ENCODE peak calls at places on chromosomes 1 and 21, in four cellular contexts. One of them, this sample, is unnamed. For H3K4me1, the result is how much of the 10 kb centered on the place peaks cover.

GRCh38 chr21:36628096-36628495 is 70.8 kb upstream of the SIM2 start:
- DNase-seq in keratinocyte: no peak
- DNase-seq in right cardiac atrium: no peak
- DNase-seq in effector memory CD4-positive, alpha-beta T cell: no peak
- DNase-seq in this sample: no peak

GRCh38 chr1:214002060-214002459 is 14.3 kb downstream of the PROX1 start:
- DNase-seq in keratinocyte: no peak
- DNase-seq in right cardiac atrium: no peak
- DNase-seq in effector memory CD4-positive, alpha-beta T cell: no peak
- DNase-seq in this sample: no peak

GRCh38 chr1:206631085-206631509 is 4.2 kb upstream of the DYRK3 start:
- DNase-seq in keratinocyte: peak
- DNase-seq in right cardiac atrium: peak
- DNase-seq in effector memory CD4-positive, alpha-beta T cell: no peak
- DNase-seq in this sample: peak

GRCh38 chr1:239717097-239718051 is 331.0 kb downstream of the CHRM3 start:
- DNase-seq in keratinocyte: no peak
- DNase-seq in right cardiac atrium: no peak
- DNase-seq in effector memory CD4-positive, alpha-beta T cell: no peak
- DNase-seq in this sample: no peak

GRCh38 chr1:230901711-230902110 is 33.4 kb upstream of the C1orf198 start:
- DNase-seq in keratinocyte: no peak
- DNase-seq in right cardiac atrium: no peak
- DNase-seq in effector memory CD4-positive, alpha-beta T cell: no peak
- DNase-seq in this sample: no peak

GRCh38 chr1:183163311-183163710 is 22.8 kb upstream of the LAMC2 start:
- DNase-seq in keratinocyte: peak
- DNase-seq in right cardiac atrium: no peak
- DNase-seq in effector memory CD4-positive, alpha-beta T cell: no peak
- DNase-seq in this sample: no peak

GRCh38 chr1:112061056-112061455 is 71.6 kb upstream of the KCND3 start:
- DNase-seq in keratinocyte: peak
- DNase-seq in right cardiac atrium: no peak
- DNase-seq in effector memory CD4-positive, alpha-beta T cell: no peak
- DNase-seq in this sample: no peak

GRCh38 chr1:2044510-2045319 is 5.5 kb upstream of the PRKCZ start:
- DNase-seq in keratinocyte: no peak
- DNase-seq in right cardiac atrium: peak
- DNase-seq in effector memory CD4-positive, alpha-beta T cell: peak
- DNase-seq in this sample: peak

GRCh38 chr21:31509108-31510017 is 150.1 kb upstream of the SOD1 start:
- DNase-seq in keratinocyte: peak
- DNase-seq in right cardiac atrium: no peak
- DNase-seq in effector memory CD4-positive, alpha-beta T cell: peak
- DNase-seq in this sample: peak

GRCh38 chr1:186623547-186623946 is 56.7 kb downstream of the PTGS2 start:
- DNase-seq in keratinocyte: no peak
- DNase-seq in right cardiac atrium: no peak
- DNase-seq in effector memory CD4-positive, alpha-beta T cell: no peak
- DNase-seq in this sample: no peak

GRCh38 chr1:119290297-119290696 is 78.3 kb upstream of the HAO2 start:
- DNase-seq in keratinocyte: no peak
- DNase-seq in right cardiac atrium: no peak
- DNase-seq in effector memory CD4-positive, alpha-beta T cell: no peak
- DNase-seq in this sample: no peak

GRCh38 chr1:236576004-236576403 is 28.3 kb downstream of the HEATR1 start:
- DNase-seq in keratinocyte: no peak
- DNase-seq in right cardiac atrium: no peak
- DNase-seq in effector memory CD4-positive, alpha-beta T cell: no peak
- DNase-seq in this sample: no peak

GRCh38 chr1:217620814-217621213 is 10.1 kb downstream of the GPATCH2 start:
- DNase-seq in keratinocyte: no peak
- DNase-seq in right cardiac atrium: no peak
- DNase-seq in effector memory CD4-positive, alpha-beta T cell: no peak
- DNase-seq in this sample: no peak

GRCh38 chr1:217134857-217135568 is 411.8 kb upstream of the ESRRG start:
- DNase-seq in keratinocyte: no peak
- DNase-seq in right cardiac atrium: peak
- DNase-seq in effector memory CD4-positive, alpha-beta T cell: no peak
- DNase-seq in this sample: no peak

DNA sequence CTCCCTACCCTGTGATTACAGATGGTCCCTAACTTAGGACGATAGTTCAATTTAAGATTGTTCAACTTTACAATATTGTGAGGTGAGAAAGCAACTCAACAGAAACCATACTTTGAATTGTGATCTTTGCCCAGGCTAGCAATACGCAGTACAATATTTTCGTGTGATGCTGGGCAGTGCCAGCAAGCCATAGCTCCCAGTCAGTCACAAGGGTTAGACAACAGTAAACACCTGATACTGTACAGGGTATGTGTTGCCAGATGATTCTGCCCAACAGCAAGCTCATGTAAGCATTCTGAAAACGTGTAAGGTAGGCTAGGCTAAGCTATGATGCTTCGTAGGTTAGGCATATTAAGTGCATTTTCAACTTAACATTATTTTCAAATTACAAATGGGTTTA is 11.9 kb downstream of the GPBP1L1 start:
- DNase-seq in keratinocyte: no peak
- DNase-seq in right cardiac atrium: no peak
- DNase-seq in effector memory CD4-positive, alpha-beta T cell: no peak
- DNase-seq in this sample: no peak
- H3K4me3 ChIP-seq in keratinocyte: no peak
- H3K4me3 ChIP-seq in right cardiac atrium: no peak
- H3K4me3 ChIP-seq in effector memory CD4-positive, alpha-beta T cell: no peak
- H3K4me3 ChIP-seq in this sample: no peak

DNA sequence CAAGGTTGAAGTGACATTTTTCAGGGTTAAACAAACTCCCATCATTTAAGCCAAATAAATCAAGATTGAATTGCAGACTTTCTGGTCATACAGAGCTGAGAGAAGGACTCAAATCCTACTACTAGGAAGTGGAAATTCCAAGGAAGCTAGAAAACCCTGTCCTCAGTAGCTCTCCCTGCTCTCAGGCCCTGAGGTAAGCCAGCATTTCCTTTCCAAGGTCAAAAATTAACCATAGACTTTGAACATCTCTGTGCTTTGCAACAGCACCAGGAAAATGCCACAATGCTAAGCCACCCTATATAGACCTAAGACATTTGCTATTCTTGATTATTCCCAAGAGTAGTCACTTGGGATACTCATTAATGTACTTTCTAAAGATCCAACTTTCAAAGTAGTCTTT is 45.1 kb downstream of the LUZP1 start:
- DNase-seq in keratinocyte: no peak
- DNase-seq in right cardiac atrium: no peak
- DNase-seq in effector memory CD4-positive, alpha-beta T cell: no peak
- DNase-seq in this sample: no peak
- H3K4me1 ChIP-seq in keratinocyte: half or more
- H3K4me1 ChIP-seq in right cardiac atrium: under half
- H3K4me1 ChIP-seq in effector memory CD4-positive, alpha-beta T cell: under half
- H3K4me1 ChIP-seq in this sample: under half

GRCh38 chr1:156661932-156662587 is 15.1 kb downstream of the NES start:
- DNase-seq in keratinocyte: no peak
- DNase-seq in right cardiac atrium: no peak
- DNase-seq in effector memory CD4-positive, alpha-beta T cell: no peak
- DNase-seq in this sample: no peak
- H3K4me3 ChIP-seq in keratinocyte: no peak
- H3K4me3 ChIP-seq in right cardiac atrium: no peak
- H3K4me3 ChIP-seq in effector memory CD4-positive, alpha-beta T cell: no peak
- H3K4me3 ChIP-seq in this sample: no peak

GRCh38 chr1:201307760-201308499 is 24.6 kb downstream of the PKP1 start:
- DNase-seq in keratinocyte: no peak
- DNase-seq in right cardiac atrium: no peak
- DNase-seq in effector memory CD4-positive, alpha-beta T cell: no peak
- DNase-seq in this sample: no peak
- H3K4me1 ChIP-seq in keratinocyte: half or more
- H3K4me1 ChIP-seq in right cardiac atrium: under half
- H3K4me1 ChIP-seq in effector memory CD4-positive, alpha-beta T cell: under half
- H3K4me1 ChIP-seq in this sample: under half

DNA sequence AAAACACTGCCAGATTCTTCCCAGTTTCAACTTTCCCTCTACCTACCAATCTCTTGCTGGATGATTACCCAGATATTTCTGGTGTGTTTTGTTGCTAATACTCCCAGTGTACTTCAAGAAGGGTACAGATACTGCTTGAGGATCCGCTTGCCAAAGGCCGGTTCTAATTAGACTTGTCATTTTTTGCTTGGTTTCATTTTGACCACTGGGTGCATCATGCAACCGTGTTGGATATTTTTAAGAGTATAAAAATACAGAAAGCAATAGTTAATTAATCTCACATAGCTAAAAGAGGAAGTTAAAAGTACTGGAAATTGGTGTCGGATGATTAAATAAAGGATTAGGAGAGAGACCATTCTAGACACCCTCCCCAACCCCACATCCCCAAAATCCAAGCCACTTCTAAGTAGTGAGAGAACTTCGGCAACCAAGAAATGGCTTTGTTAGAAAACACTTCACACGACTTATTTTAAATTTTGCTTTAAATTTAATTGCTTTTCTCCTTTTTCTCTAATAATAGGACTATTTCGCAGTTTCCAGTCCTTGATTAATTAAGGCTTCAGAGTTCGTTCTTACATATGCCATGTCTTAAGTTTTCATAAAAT is 2.5 kb upstream of the CDKN2C start:
- DNase-seq in keratinocyte: no peak
- DNase-seq in right cardiac atrium: no peak
- DNase-seq in effector memory CD4-positive, alpha-beta T cell: no peak
- DNase-seq in this sample: no peak
- H3K4me3 ChIP-seq in keratinocyte: peak
- H3K4me3 ChIP-seq in right cardiac atrium: peak
- H3K4me3 ChIP-seq in effector memory CD4-positive, alpha-beta T cell: peak
- H3K4me3 ChIP-seq in this sample: peak